ENCODE peak calls at places on chromosome 16, in five cellular contexts. One of them, this sample, is unnamed.

GRCh38 chr16:27232875-27233605 is 29.7 kb downstream of the KDM8 start:
- DNase-seq in SK-N-SH: no peak
- DNase-seq in A549: no peak
- DNase-seq in transverse colon: no peak
- DNase-seq in H1: no peak
- DNase-seq in this sample: no peak

GRCh38 chr16:14486520-14487303 is 143.3 kb downstream of the PARN start:
- DNase-seq in SK-N-SH: peak
- DNase-seq in A549: peak
- DNase-seq in transverse colon: peak
- DNase-seq in H1: no peak
- DNase-seq in this sample: peak

GRCh38 chr16:66910175-66910940 is 8.3 kb downstream of the CDH16 start:
- DNase-seq in SK-N-SH: no peak
- DNase-seq in A549: no peak
- DNase-seq in transverse colon: no peak
- DNase-seq in H1: no peak
- DNase-seq in this sample: no peak

GRCh38 chr16:54180421-54181359 is 105.9 kb downstream of the IRX3 start:
- DNase-seq in SK-N-SH: no peak
- DNase-seq in A549: peak
- DNase-seq in transverse colon: no peak
- DNase-seq in H1: no peak
- DNase-seq in this sample: no peak

GRCh38 chr16:19212059-19212458 is 44.0 kb downstream of the SYT17 start:
- DNase-seq in SK-N-SH: no peak
- DNase-seq in A549: no peak
- DNase-seq in transverse colon: no peak
- DNase-seq in H1: no peak
- DNase-seq in this sample: no peak

GRCh38 chr16:7209598-7209997 is 123.0 kb upstream of the RBFOX1 start:
- DNase-seq in SK-N-SH: no peak
- DNase-seq in A549: no peak
- DNase-seq in transverse colon: no peak
- DNase-seq in H1: no peak
- DNase-seq in this sample: no peak

GRCh38 chr16:56109205-56109604 is 82.1 kb upstream of the GNAO1 start:
- DNase-seq in SK-N-SH: no peak
- DNase-seq in A549: no peak
- DNase-seq in transverse colon: no peak
- DNase-seq in H1: no peak
- DNase-seq in this sample: no peak

GRCh38 chr16:87725596-87726235 is 40.1 kb downstream of the KLHDC4 start:
- DNase-seq in SK-N-SH: no peak
- DNase-seq in A549: peak
- DNase-seq in transverse colon: no peak
- DNase-seq in H1: no peak
- DNase-seq in this sample: no peak

GRCh38 chr16:56424791-56425438 is 430 bp downstream of the AMFR start:
- DNase-seq in SK-N-SH: peak
- DNase-seq in A549: no peak
- DNase-seq in transverse colon: peak
- DNase-seq in H1: no peak
- DNase-seq in this sample: peak

GRCh38 chr16:11198817-11199216 is 57.2 kb downstream of the SOCS1 start:
- DNase-seq in SK-N-SH: no peak
- DNase-seq in A549: peak
- DNase-seq in transverse colon: peak
- DNase-seq in H1: no peak
- DNase-seq in this sample: no peak

GRCh38 chr16:15415411-15416070 is 18.8 kb upstream of the BMERB1 start:
- DNase-seq in SK-N-SH: no peak
- DNase-seq in A549: no peak
- DNase-seq in transverse colon: no peak
- DNase-seq in H1: no peak
- DNase-seq in this sample: no peak

GRCh38 chr16:63998-64913 is 8.2 kb downstream of the RHBDF1 start:
- DNase-seq in SK-N-SH: no peak
- DNase-seq in A549: no peak
- DNase-seq in transverse colon: no peak
- DNase-seq in H1: no peak
- DNase-seq in this sample: peak
- TF ChIP-seq CTCF in SK-N-SH: no peak
- TF ChIP-seq CTCF in A549: no peak
- TF ChIP-seq CTCF in transverse colon: no peak
- TF ChIP-seq CTCF in H1: no peak
- TF ChIP-seq CTCF in this sample: no peak

GRCh38 chr16:22370038-22370541 is 4.3 kb downstream of the CDR2 start:
- DNase-seq in SK-N-SH: no peak
- DNase-seq in A549: no peak
- DNase-seq in transverse colon: no peak
- DNase-seq in H1: no peak
- DNase-seq in this sample: no peak
- TF ChIP-seq EP300 in SK-N-SH: no peak
- TF ChIP-seq EP300 in A549: no peak
- TF ChIP-seq EP300 in transverse colon: peak
- TF ChIP-seq EP300 in H1: no peak
- TF ChIP-seq EP300 in this sample: no peak

DNA sequence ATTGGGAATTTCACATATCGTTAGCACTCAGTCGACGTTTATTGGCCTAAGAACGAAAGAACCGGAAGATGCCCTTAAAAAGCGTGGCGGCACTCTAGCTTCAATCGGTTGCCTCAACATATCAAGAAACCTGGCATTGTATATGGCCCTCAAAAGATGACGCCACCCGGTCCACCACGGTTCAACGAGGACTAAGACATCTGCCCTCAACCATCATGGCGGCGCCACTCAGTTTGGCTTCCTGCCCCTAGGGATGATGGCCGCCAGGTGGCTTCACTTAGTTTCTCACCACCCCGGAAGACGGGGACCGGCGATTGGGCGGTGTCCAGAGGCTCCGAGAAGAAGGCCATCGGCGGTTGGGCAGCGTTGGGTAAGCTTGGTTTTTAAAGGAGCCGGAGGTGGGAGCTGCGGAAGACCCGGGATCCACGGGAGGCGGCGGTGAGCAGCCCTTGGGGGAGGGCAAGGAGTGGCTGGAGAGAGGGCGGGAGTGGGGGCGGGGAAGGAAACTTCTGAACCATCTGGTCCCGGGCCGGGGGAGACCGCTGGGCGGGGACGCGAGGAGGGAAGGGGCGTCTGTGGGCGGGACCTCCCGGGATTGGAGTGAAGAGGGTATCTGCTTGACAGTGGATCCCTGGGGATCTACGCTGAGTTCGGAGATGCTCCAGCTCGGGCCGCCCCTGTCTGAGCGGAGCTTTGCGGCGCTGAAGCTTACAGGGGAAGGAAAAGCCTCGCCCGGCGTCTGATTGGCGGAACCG is at the start of gene PRR14:
- DNase-seq in SK-N-SH: peak
- DNase-seq in A549: peak
- DNase-seq in transverse colon: peak
- DNase-seq in H1: peak
- DNase-seq in this sample: peak
- TF ChIP-seq CTCF in SK-N-SH: no peak
- TF ChIP-seq CTCF in A549: no peak
- TF ChIP-seq CTCF in transverse colon: peak
- TF ChIP-seq CTCF in H1: no peak
- TF ChIP-seq CTCF in this sample: peak

GRCh38 chr16:17083628-17084027 is 387.1 kb downstream of the XYLT1 start:
- DNase-seq in SK-N-SH: no peak
- DNase-seq in A549: no peak
- DNase-seq in transverse colon: no peak
- DNase-seq in H1: peak
- DNase-seq in this sample: no peak
- TF ChIP-seq EP300 in SK-N-SH: no peak
- TF ChIP-seq EP300 in A549: no peak
- TF ChIP-seq EP300 in transverse colon: no peak
- TF ChIP-seq EP300 in H1: no peak
- TF ChIP-seq EP300 in this sample: no peak

GRCh38 chr16:62478903-62479458 is 442.7 kb upstream of the CDH8 start:
- DNase-seq in SK-N-SH: no peak
- DNase-seq in A549: no peak
- DNase-seq in transverse colon: no peak
- DNase-seq in H1: no peak
- DNase-seq in this sample: no peak

GRCh38 chr16:62477796-62478195 is 441.6 kb upstream of the CDH8 start:
- DNase-seq in SK-N-SH: no peak
- DNase-seq in A549: no peak
- DNase-seq in transverse colon: no peak
- DNase-seq in H1: no peak
- DNase-seq in this sample: peak

GRCh38 chr16:62475573-62475972 is 439.3 kb upstream of the CDH8 start:
- DNase-seq in SK-N-SH: peak
- DNase-seq in A549: no peak
- DNase-seq in transverse colon: no peak
- DNase-seq in H1: no peak
- DNase-seq in this sample: no peak
- TF ChIP-seq CTCF in SK-N-SH: no peak
- TF ChIP-seq CTCF in A549: no peak
- TF ChIP-seq CTCF in transverse colon: no peak
- TF ChIP-seq CTCF in H1: no peak
- TF ChIP-seq CTCF in this sample: no peak

GRCh38 chr16:50839920-50840729 is 98.2 kb downstream of the CYLD start:
- DNase-seq in SK-N-SH: no peak
- DNase-seq in A549: no peak
- DNase-seq in transverse colon: no peak
- DNase-seq in H1: no peak
- DNase-seq in this sample: no peak

GRCh38 chr16:50842013-50842505 is 100.2 kb downstream of the CYLD start:
- DNase-seq in SK-N-SH: no peak
- DNase-seq in A549: no peak
- DNase-seq in transverse colon: no peak
- DNase-seq in H1: no peak
- DNase-seq in this sample: peak

GRCh38 chr16:50842589-50842988 is 100.7 kb downstream of the CYLD start:
- DNase-seq in SK-N-SH: no peak
- DNase-seq in A549: no peak
- DNase-seq in transverse colon: no peak
- DNase-seq in H1: no peak
- DNase-seq in this sample: no peak

GRCh38 chr16:50839356-50839755 is 97.5 kb downstream of the CYLD start:
- DNase-seq in SK-N-SH: no peak
- DNase-seq in A549: no peak
- DNase-seq in transverse colon: no peak
- DNase-seq in H1: no peak
- DNase-seq in this sample: no peak

GRCh38 chr16:50841081-50841886 is 99.4 kb downstream of the CYLD start:
- DNase-seq in SK-N-SH: no peak
- DNase-seq in A549: no peak
- DNase-seq in transverse colon: no peak
- DNase-seq in H1: no peak
- DNase-seq in this sample: no peak
- TF ChIP-seq EP300 in SK-N-SH: no peak
- TF ChIP-seq EP300 in A549: no peak
- TF ChIP-seq EP300 in transverse colon: no peak
- TF ChIP-seq EP300 in H1: no peak
- TF ChIP-seq EP300 in this sample: no peak

DNA sequence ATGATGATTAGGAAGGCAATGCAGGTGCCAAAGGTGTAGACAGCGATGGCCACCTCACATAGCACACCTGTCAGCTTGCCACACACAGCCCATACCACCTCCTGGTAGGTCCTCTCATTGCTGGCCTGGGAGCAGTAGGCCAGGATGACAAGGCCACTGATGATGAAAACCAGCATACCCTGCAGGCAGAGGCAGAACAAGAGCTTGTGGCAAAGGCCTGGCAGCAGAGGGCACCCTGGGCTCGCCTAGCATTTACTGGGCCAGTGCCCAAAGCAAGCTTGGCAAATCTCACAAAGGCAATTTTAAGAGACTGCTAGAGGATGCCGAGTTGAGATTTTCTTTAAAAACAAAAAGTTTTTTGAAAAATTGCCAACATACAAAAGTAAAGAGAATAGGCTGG is 5.9 kb downstream of the SLC38A7 start:
- DNase-seq in SK-N-SH: no peak
- DNase-seq in A549: peak
- DNase-seq in transverse colon: no peak
- DNase-seq in H1: no peak
- DNase-seq in this sample: no peak
- TF ChIP-seq CTCF in SK-N-SH: peak
- TF ChIP-seq CTCF in A549: peak
- TF ChIP-seq CTCF in transverse colon: no peak
- TF ChIP-seq CTCF in H1: no peak
- TF ChIP-seq CTCF in this sample: no peak

GRCh38 chr16:72203401-72203800 is 31.4 kb upstream of the PMFBP1 start:
- DNase-seq in SK-N-SH: no peak
- DNase-seq in A549: no peak
- DNase-seq in transverse colon: peak
- DNase-seq in H1: no peak
- DNase-seq in this sample: no peak
- TF ChIP-seq EP300 in SK-N-SH: no peak
- TF ChIP-seq EP300 in A549: no peak
- TF ChIP-seq EP300 in transverse colon: no peak
- TF ChIP-seq EP300 in H1: no peak
- TF ChIP-seq EP300 in this sample: no peak

DNA sequence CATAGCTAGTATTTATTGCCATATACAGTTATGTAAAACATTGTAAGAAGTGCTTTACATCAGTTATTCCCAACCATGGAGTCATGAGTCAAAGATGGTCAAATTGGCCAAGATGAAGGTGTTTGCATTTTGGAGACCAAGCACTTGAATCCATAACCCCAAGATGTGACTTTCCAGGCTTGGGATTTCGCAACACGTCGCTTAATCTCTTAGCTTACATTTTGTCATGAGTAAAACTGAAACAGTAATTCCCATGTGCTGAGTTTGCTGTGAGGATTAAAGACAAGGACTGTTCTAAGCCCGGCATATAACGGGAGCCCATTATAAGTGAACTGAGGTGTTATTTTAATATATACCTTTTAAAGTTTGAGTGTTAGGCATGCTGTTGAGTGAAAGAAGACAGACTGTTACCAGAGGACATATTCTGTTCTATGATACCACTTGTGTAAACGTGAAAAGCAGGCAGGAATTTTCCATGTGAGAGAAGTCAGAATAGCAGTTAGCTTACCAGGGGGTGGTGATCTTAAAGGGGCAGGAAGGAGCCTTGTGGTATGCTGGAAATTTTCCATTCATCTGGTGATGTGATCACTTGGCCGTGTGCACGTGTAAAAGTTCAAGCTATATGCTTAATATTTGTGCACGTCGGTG is 484.9 kb downstream of the WWOX start:
- DNase-seq in SK-N-SH: no peak
- DNase-seq in A549: no peak
- DNase-seq in transverse colon: no peak
- DNase-seq in H1: no peak
- DNase-seq in this sample: no peak
- TF ChIP-seq CTCF in SK-N-SH: no peak
- TF ChIP-seq CTCF in A549: no peak
- TF ChIP-seq CTCF in transverse colon: no peak
- TF ChIP-seq CTCF in H1: no peak
- TF ChIP-seq CTCF in this sample: no peak